ENCODE peak calls at places on chromosome 17, in five cellular contexts. M is T-helper 2 cell; N is ureter; U is AG10803; Z is stimulated activated CD8-positive, alpha-beta memory T cell treated with anti-CD3 and anti-CD28 coated beads, Interleukin-2, amount 100 ng/mL, for 1 hour. T is an unnamed sample.

GRCh38 chr17:79864617-79865250 is 25.5 kb upstream of the CBX4 start:
- DNase-seq in M (no peak), N (no peak), U (no peak), Z (no peak), T (no peak)

GRCh38 chr17:43839670-43840101 is 6.7 kb upstream of the MPP3 start:
- DNase-seq in M (no peak), N (no peak), U (no peak), Z (no peak), T (no peak)

GRCh38 chr17:77454560-77455095 is 313.9 kb downstream of the SEC14L1 start:
- DNase-seq in M (no peak), N (no peak), U (no peak), Z (no peak), T (no peak)

GRCh38 chr17:81396278-81396721 is 1.0 kb downstream of the BAHCC1 start:
- DNase-seq in M (no peak), N (no peak), U (peak), Z (no peak), T (no peak)

GRCh38 chr17:55743103-55743679 is 7.7 kb upstream of the PCTP start:
- DNase-seq in M (no peak), N (peak), U (no peak), Z (no peak), T (no peak)

GRCh38 chr17:80667462-80668277 is 123.0 kb downstream of the RPTOR start:
- DNase-seq in M (no peak), N (no peak), U (no peak), Z (no peak), T (no peak)

GRCh38 chr17:67606471-67606870 is 111.3 kb upstream of the NOL11 start:
- DNase-seq in M (no peak), N (peak), U (no peak), Z (no peak), T (no peak)

GRCh38 chr17:72622661-72623433 is 469.6 kb downstream of the SLC39A11 start:
- DNase-seq in M (no peak), N (no peak), U (no peak), Z (no peak), T (no peak)

GRCh38 chr17:47702391-47702995 is 8.5 kb downstream of the TBKBP1 start:
- DNase-seq in M (no peak), N (no peak), U (no peak), Z (no peak), T (peak)

GRCh38 chr17:76527430-76528111 is 9.9 kb downstream of the CYGB start:
- DNase-seq in M (no peak), N (peak), U (peak), Z (peak), T (peak)

GRCh38 chr17:35891273-35891672 is 11.1 kb upstream of the CCL5 start:
- DNase-seq in M (no peak), N (no peak), U (no peak), Z (no peak), T (no peak)

GRCh38 chr17:17151055-17151454 is 55.1 kb downstream of the PLD6 start:
- DNase-seq in M (no peak), N (no peak), U (peak), Z (no peak), T (no peak)

GRCh38 chr17:40611840-40612509 is 35.6 kb downstream of the SMARCE1 start:
- DNase-seq in M (no peak), N (no peak), U (no peak), Z (no peak), T (no peak)

GRCh38 chr17:57902800-57903759 is 52.1 kb downstream of the CUEDC1 start:
- DNase-seq in M (no peak), N (peak), U (peak), Z (no peak), T (peak)

T was measured in immature natural killer cell.